ENCODE peak calls at places on chromosome 1, in six cellular contexts. V is pancreas, Q is H9, G is IMR-90, J is coronary artery, W is K562. M is an unnamed sample.

GRCh38 chr1:30596891-30597290 is 126.5 kb downstream of the MATN1 start:
- DNase-seq in W (no peak), G (no peak), V (no peak), Q (no peak), J (peak), M (no peak)

GRCh38 chr1:218686258-218686657 is 341.1 kb downstream of the TGFB2 start:
- DNase-seq in Q (no peak), G (peak), V (no peak), W (no peak), J (no peak), M (no peak)

GRCh38 chr1:2289607-2290006 is 61.5 kb downstream of the SKI start:
- DNase-seq in Q (no peak), W (no peak), J (no peak), V (no peak), G (no peak), M (no peak)

GRCh38 chr1:237204841-237205240 is 162.9 kb downstream of the RYR2 start:
- DNase-seq in J (no peak), G (no peak), Q (no peak), W (no peak), V (no peak), M (no peak)

GRCh38 chr1:41347276-41347675 is 14.0 kb upstream of the FOXO6 start:
- DNase-seq in J (peak), G (no peak), V (no peak), Q (no peak), W (no peak), M (no peak)

GRCh38 chr1:34870395-34870794 is 10.8 kb upstream of the SMIM12 start:
- DNase-seq in G (no peak), V (no peak), Q (no peak), W (no peak), J (no peak), M (no peak)

GRCh38 chr1:75811211-75811981 is 14.7 kb downstream of the MSH4 start:
- DNase-seq in Q (no peak), G (peak), V (no peak), J (no peak), W (no peak), M (no peak)

GRCh38 chr1:204624631-204625216 is 60.8 kb downstream of the LRRN2 start:
- DNase-seq in W (peak), J (no peak), V (no peak), Q (no peak), G (no peak), M (peak)

GRCh38 chr1:6005276-6005917 is 13.2 kb upstream of the NPHP4 start:
- DNase-seq in J (no peak), V (peak), Q (no peak), G (no peak), W (peak), M (peak)

GRCh38 chr1:78223417-78224215 is 177.8 kb downstream of the GIPC2 start:
- DNase-seq in Q (no peak), G (peak), V (no peak), W (no peak), J (no peak), M (no peak)

GRCh38 chr1:42035205-42035829 is 116.6 kb upstream of the HIVEP3 start:
- DNase-seq in Q (peak), V (peak), J (peak), W (peak), G (peak), M (peak)

GRCh38 chr1:23026573-23026972 is 7.3 kb downstream of the KDM1A start:
- DNase-seq in W (no peak), J (no peak), V (no peak), G (no peak), Q (no peak), M (no peak)

GRCh38 chr1:117093091-117093534 is 28.4 kb downstream of the TRIM45 start:
- DNase-seq in J (no peak), V (no peak), G (peak), Q (peak), W (peak), M (no peak)

GRCh38 chr1:88802950-88803349 is 88.4 kb downstream of the GTF2B start:
- DNase-seq in J (no peak), V (no peak), W (no peak), G (peak), Q (no peak), M (no peak)

GRCh38 chr1:182279724-182280506 is 111.7 kb downstream of the GLUL start:
- DNase-seq in G (no peak), Q (peak), W (no peak), V (no peak), J (no peak), M (no peak)

GRCh38 chr1:63272811-63273210 is 49.6 kb upstream of the FOXD3 start:
- DNase-seq in G (no peak), Q (no peak), W (no peak), V (no peak), J (no peak), M (no peak)

GRCh38 chr1:38551318-38551717 is 308.3 kb downstream of the RRAGC start:
- DNase-seq in W (no peak), Q (no peak), V (no peak), G (no peak), J (no peak), M (no peak)

GRCh38 chr1:43065191-43065590 is 106.5 kb upstream of the SLC2A1 start:
- DNase-seq in Q (no peak), W (no peak), G (no peak), V (no peak), J (no peak), M (no peak)

GRCh38 chr1:215043405-215043804 is 39.1 kb upstream of the KCNK2 start:
- DNase-seq in J (no peak), W (no peak), V (no peak), G (no peak), Q (no peak), M (no peak)

GRCh38 chr1:209886219-209886536 is 51.8 kb upstream of the SYT14 start:
- DNase-seq in Q (no peak), J (no peak), G (no peak), W (no peak), V (no peak), M (no peak)

GRCh38 chr1:164581762-164582161 is 22.8 kb downstream of the PBX1 start:
- DNase-seq in G (no peak), W (no peak), Q (no peak), V (no peak), J (no peak), M (no peak)

GRCh38 chr1:164587617-164588367 is 28.8 kb downstream of the PBX1 start:
- DNase-seq in W (no peak), V (no peak), J (no peak), G (no peak), Q (no peak), M (no peak)

GRCh38 chr1:164586619-164587018 is 27.6 kb downstream of the PBX1 start:
- DNase-seq in Q (no peak), V (no peak), W (no peak), J (no peak), G (no peak), M (no peak)

GRCh38 chr1:164583196-164583595 is 24.2 kb downstream of the PBX1 start:
- DNase-seq in W (no peak), G (no peak), V (no peak), Q (no peak), J (no peak), M (no peak)

GRCh38 chr1:164583835-164584539 is 25.0 kb downstream of the PBX1 start:
- DNase-seq in G (no peak), J (no peak), W (no peak), V (no peak), Q (no peak), M (no peak)
- H3K27ac ChIP-seq in G (no peak), J (no peak), W (no peak), V (no peak), Q (no peak), M (no peak)

GRCh38 chr1:21933397-21934248 is 3.5 kb downstream of the HSPG2 start:
- DNase-seq in W (no peak), G (no peak), Q (peak), V (no peak), J (no peak), M (peak)

GRCh38 chr1:21929951-21930615 is 7.0 kb downstream of the HSPG2 start:
- DNase-seq in G (no peak), J (no peak), W (no peak), Q (no peak), V (no peak), M (no peak)

GRCh38 chr1:21932127-21932526 is 5.0 kb downstream of the HSPG2 start:
- DNase-seq in G (peak), Q (no peak), V (no peak), J (no peak), W (no peak), M (no peak)

GRCh38 chr1:21931171-21932093 is 5.7 kb downstream of the HSPG2 start:
- DNase-seq in V (no peak), G (peak), W (no peak), Q (no peak), J (peak), M (no peak)

DNA sequence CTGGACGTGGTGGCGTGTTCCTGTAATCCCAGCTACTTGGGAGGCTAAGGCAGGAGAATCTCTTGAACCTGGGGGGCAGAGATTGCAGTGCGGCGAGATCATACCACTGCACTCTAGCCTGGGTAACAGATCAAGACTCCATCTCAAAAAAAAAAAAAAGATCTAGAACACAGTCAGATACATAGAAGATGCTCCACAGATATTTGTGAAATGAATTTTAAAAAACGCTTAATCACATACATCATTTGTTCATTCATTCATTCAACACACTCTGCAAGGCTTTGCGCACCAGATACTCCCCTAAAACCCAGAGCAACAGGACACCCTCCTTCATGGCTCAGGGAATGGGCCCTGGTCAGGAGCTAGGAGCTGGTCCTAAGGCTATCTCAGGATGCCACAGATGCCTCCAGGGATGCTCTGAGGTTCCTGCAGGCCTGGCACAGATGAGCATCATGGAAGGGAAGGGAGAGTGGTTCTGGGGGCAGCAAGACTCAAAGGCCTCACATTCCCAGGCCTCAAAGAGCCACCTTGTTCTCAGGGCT is 6.4 kb downstream of the HSPG2 start:
- DNase-seq in J (no peak), V (no peak), G (no peak), W (no peak), Q (no peak), M (no peak)
- H3K27ac ChIP-seq in J (peak), V (peak), G (peak), W (peak), Q (no peak), M (no peak)

DNA sequence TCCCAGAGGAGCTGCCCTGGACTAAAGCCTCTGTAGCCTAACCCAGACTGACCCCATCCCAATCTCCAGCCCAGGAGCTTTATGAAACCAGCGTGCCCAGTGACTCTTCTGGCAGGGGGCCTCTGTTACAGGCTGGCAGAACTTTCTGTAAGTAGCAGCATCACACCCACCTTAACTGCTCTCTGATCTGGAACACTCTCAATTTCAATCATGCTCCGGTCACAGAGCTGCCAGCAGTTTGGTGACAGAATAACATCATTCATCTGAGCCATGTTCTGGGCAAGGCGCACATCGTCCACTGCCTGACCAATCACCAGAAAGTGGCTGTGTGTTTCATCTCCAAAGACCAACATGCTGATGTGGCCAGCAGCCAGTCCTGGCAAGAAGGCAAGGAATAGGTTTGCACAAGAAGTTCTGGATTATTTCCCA is 14.7 kb downstream of the ADCY10 start:
- DNase-seq in V (no peak), G (peak), Q (no peak), W (no peak), J (no peak), M (no peak)
- H3K27ac ChIP-seq in V (no peak), G (no peak), Q (no peak), W (no peak), J (no peak), M (no peak)

DNA sequence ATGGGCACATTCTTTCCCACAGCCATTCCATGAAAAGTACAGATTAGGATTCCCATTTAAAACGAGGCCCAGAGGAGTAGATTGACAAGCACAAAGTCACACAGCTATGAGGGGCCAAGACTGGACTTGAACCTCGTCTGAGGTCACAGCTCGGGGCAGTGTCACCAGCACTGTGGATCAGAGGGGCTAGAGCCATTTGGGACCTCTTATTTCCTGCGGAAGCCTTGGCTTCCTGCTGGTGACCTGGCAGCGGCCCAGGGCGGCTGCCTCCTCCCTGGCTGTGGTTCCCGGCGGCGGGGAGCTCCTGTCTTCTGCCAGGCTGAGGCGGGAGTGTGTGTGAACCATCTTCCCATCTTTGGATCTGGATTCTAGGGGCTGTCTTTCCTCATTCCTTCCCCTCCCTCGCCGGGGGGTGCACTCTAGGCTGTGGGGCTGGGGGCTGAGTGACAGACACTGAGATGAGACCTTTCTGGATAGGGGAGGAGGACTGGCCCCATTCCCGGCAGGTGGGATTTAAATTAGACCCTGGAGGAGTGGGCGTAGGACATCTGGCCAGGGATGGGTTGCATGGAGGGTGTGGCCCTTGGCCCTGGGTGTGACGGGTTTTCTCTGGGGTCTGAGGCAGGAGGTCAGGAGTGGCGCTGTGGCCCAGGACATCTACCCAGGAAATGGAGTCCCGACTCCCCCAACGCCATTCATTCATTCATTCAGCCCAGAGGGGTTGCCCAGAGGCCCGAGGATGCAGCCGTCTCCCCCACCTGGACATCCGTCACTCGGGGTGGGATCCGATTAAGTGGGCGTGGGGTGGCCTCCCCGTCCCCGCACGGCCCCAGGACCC is 908 bp downstream of the ATP13A2 start:
- DNase-seq in V (peak), Q (no peak), G (peak), W (no peak), J (no peak), M (no peak)
- H3K27ac ChIP-seq in V (peak), Q (no peak), G (no peak), W (no peak), J (peak), M (no peak)

M was measured in WERI-Rb-1.